ENCODE peak calls at places on chromosome 1, in ten cellular contexts. N is AG10803, G is Peyer's patch, U is cardiac fibroblast, Q is AG09309, P is GM12878, Z is upper lobe of right lung, R is heart left ventricle, D is endothelial cell of umbilical vein, E is HFFc6. Y is an unnamed sample.

GRCh38 chr1:68918563-68918962 is 421.7 kb upstream of the DEPDC1 start:
- DNase-seq in U (no peak), P (no peak), N (no peak), Q (no peak), G (no peak), D (no peak), Z (no peak), R (no peak), E (no peak), Y (no peak)

GRCh38 chr1:2520206-2520605 is 6.2 kb downstream of the PANK4 start:
- DNase-seq in G (no peak), P (no peak), E (no peak), Z (no peak), R (no peak), N (no peak), U (no peak), Q (no peak), D (no peak), Y (no peak)

GRCh38 chr1:212967767-212968166 is 17.4 kb downstream of the VASH2 start:
- DNase-seq in N (peak), Z (no peak), P (no peak), U (peak), R (no peak), G (no peak), D (no peak), E (peak), Q (peak), Y (no peak)

GRCh38 chr1:183416850-183417690 is 1.1 kb downstream of the NMNAT2 start:
- DNase-seq in D (peak), Z (peak), U (peak), R (peak), Q (no peak), P (no peak), G (no peak), E (peak), N (peak), Y (no peak)

GRCh38 chr1:228648647-228649383 is 86.5 kb upstream of the RHOU start:
- DNase-seq in Q (no peak), P (no peak), U (no peak), D (no peak), G (no peak), E (no peak), N (no peak), R (no peak), Z (no peak), Y (no peak)

GRCh38 chr1:201376464-201377374 is 761 bp downstream of the TNNT2 start:
- DNase-seq in R (no peak), E (peak), D (peak), G (no peak), P (no peak), N (peak), Q (no peak), Z (no peak), U (peak), Y (peak)

GRCh38 chr1:52002038-52002917 is 11.8 kb upstream of the RAB3B start:
- DNase-seq in N (peak), U (peak), Z (no peak), P (peak), D (peak), E (peak), R (no peak), G (no peak), Q (peak), Y (peak)

GRCh38 chr1:106924360-106924759 is 132.1 kb upstream of the PRMT6 start:
- DNase-seq in D (no peak), N (peak), R (no peak), Q (no peak), E (peak), P (no peak), G (no peak), Z (no peak), U (no peak), Y (no peak)

GRCh38 chr1:205301220-205301821 is 20.2 kb downstream of the NUAK2 start:
- DNase-seq in D (peak), Q (peak), Z (peak), R (no peak), P (no peak), U (peak), E (peak), N (peak), G (peak), Y (peak)

GRCh38 chr1:97918961-97919360 is 1.9 kb downstream of the DPYD start:
- DNase-seq in Z (no peak), E (no peak), D (no peak), P (no peak), N (no peak), Q (no peak), R (no peak), G (no peak), U (no peak), Y (no peak)

GRCh38 chr1:161307230-161307768 is 2.5 kb downstream of the MPZ start:
- DNase-seq in N (peak), D (peak), Q (no peak), Z (no peak), P (no peak), G (no peak), E (no peak), R (no peak), U (peak), Y (no peak)

GRCh38 chr1:236759252-236759859 is 35.7 kb upstream of the MTR start:
- DNase-seq in E (peak), Q (peak), U (peak), N (peak), D (peak), Z (no peak), G (no peak), P (peak), R (no peak), Y (no peak)

GRCh38 chr1:82578086-82578726 is 777.5 kb downstream of the ADGRL2 start:
- DNase-seq in G (no peak), E (no peak), P (no peak), D (no peak), Z (no peak), U (no peak), R (no peak), Q (no peak), N (no peak), Y (no peak)

GRCh38 chr1:204503122-204503912 is 8.7 kb upstream of the PIK3C2B start:
- DNase-seq in U (peak), N (peak), Q (no peak), D (peak), R (no peak), E (peak), G (no peak), P (no peak), Z (no peak), Y (no peak)

GRCh38 chr1:166133276-166133841 is 33.4 kb downstream of the FAM78B start:
- DNase-seq in U (no peak), G (no peak), E (no peak), R (no peak), N (no peak), P (no peak), Z (no peak), D (no peak), Q (no peak), Y (no peak)

GRCh38 chr1:53706356-53706755 is 32.6 kb downstream of the GLIS1 start:
- DNase-seq in R (no peak), D (no peak), N (no peak), P (no peak), E (no peak), U (no peak), Q (no peak), G (no peak), Z (no peak), Y (no peak)

GRCh38 chr1:59151387-59151761 is 145.5 kb upstream of the FGGY start:
- DNase-seq in Q (no peak), R (no peak), U (no peak), P (no peak), Z (no peak), E (no peak), N (no peak), G (no peak), D (no peak), Y (no peak)

GRCh38 chr1:47756006-47756405 is 241.2 kb downstream of the TRABD2B start:
- DNase-seq in U (no peak), P (no peak), E (no peak), Z (no peak), G (no peak), R (no peak), N (no peak), Q (no peak), D (no peak), Y (no peak)

GRCh38 chr1:229841230-229841629 is 215.2 kb downstream of the URB2 start:
- DNase-seq in U (peak), G (no peak), D (no peak), R (no peak), Z (no peak), P (peak), Q (no peak), E (no peak), N (no peak), Y (no peak)

GRCh38 chr1:200483491-200484143 is 73.8 kb upstream of the ZNF281 start:
- DNase-seq in R (no peak), P (peak), E (peak), Q (peak), D (peak), G (no peak), U (peak), N (peak), Z (no peak), Y (peak)

GRCh38 chr1:170970256-170970655 is 34.9 kb downstream of the MROH9 start:
- DNase-seq in P (no peak), E (no peak), R (no peak), N (no peak), Z (no peak), Q (no peak), G (no peak), U (no peak), D (no peak), Y (no peak)

GRCh38 chr1:243980471-243980870 is 70.6 kb upstream of the ZBTB18 start:
- DNase-seq in Z (no peak), Q (no peak), P (no peak), U (no peak), G (no peak), D (no peak), E (no peak), N (no peak), R (no peak), Y (no peak)

GRCh38 chr1:23178931-23179330 is 10.3 kb upstream of the LUZP1 start:
- DNase-seq in Z (no peak), G (no peak), P (no peak), D (peak), E (no peak), U (peak), Q (no peak), N (no peak), R (no peak), Y (no peak)

GRCh38 chr1:8113257-8114220 is 87.4 kb upstream of the ERRFI1 start:
- DNase-seq in N (no peak), D (peak), E (no peak), R (no peak), G (no peak), Q (no peak), Z (no peak), U (peak), P (no peak), Y (no peak)

GRCh38 chr1:56525463-56526155 is 53.8 kb downstream of the PLPP3 start:
- DNase-seq in D (no peak), E (peak), U (no peak), R (peak), Z (no peak), P (peak), G (peak), N (peak), Q (no peak), Y (no peak)

GRCh38 chr1:6554907-6555778 is at the start of gene TAS1R1:
- DNase-seq in G (no peak), Q (peak), R (peak), U (peak), P (no peak), E (no peak), N (peak), Z (peak), D (no peak), Y (no peak)

GRCh38 chr1:217090073-217090911 is 367.1 kb upstream of the ESRRG start:
- DNase-seq in G (no peak), Q (no peak), D (no peak), P (no peak), E (no peak), Z (no peak), U (no peak), N (no peak), R (no peak), Y (no peak)

GRCh38 chr1:110594466-110595076 is 11.6 kb downstream of the KCNA2 start:
- DNase-seq in N (no peak), U (no peak), Z (no peak), D (no peak), R (no peak), G (no peak), P (no peak), E (no peak), Q (no peak), Y (no peak)

GRCh38 chr1:19463204-19463803 is 22.0 kb downstream of the CAPZB start:
- DNase-seq in P (peak), G (peak), Z (no peak), R (no peak), U (no peak), N (no peak), Q (no peak), E (no peak), D (no peak), Y (no peak)

GRCh38 chr1:116261227-116261626 is 111.8 kb upstream of the ATP1A1 start:
- DNase-seq in P (no peak), G (no peak), U (peak), N (no peak), Q (no peak), R (no peak), Z (no peak), E (no peak), D (no peak), Y (no peak)

GRCh38 chr1:85278853-85279314 is 2.5 kb upstream of the BCL10 start:
- DNase-seq in P (no peak), G (no peak), D (peak), U (peak), N (peak), E (peak), Z (no peak), Q (peak), R (no peak), Y (peak)

GRCh38 chr1:3518756-3519155 is 64.3 kb downstream of the ARHGEF16 start:
- DNase-seq in E (no peak), P (no peak), Z (no peak), D (no peak), Q (no peak), N (no peak), R (no peak), G (no peak), U (no peak), Y (no peak)

GRCh38 chr1:56931686-56932085 is 34.1 kb downstream of the C8B start:
- DNase-seq in R (no peak), N (no peak), P (no peak), G (no peak), Q (no peak), E (no peak), Z (no peak), U (no peak), D (no peak), Y (no peak)

GRCh38 chr1:181219938-181220337 is 131.4 kb downstream of the IER5 start:
- DNase-seq in P (no peak), R (no peak), D (no peak), U (no peak), Q (no peak), N (no peak), E (no peak), G (no peak), Z (no peak), Y (no peak)

GRCh38 chr1:15739745-15740144 is 2.6 kb upstream of the TMEM82 start:
- DNase-seq in G (no peak), R (no peak), P (no peak), U (no peak), Z (no peak), E (no peak), Q (no peak), N (no peak), D (no peak), Y (no peak)
- TF ChIP-seq CTCF in G (no peak), R (no peak), P (no peak), U (peak), Z (no peak), E (peak), Q (peak), N (peak), D (peak), Y (peak)

GRCh38 chr1:21510113-21510493 is 880 bp downstream of the ALPL start:
- DNase-seq in R (no peak), D (no peak), N (no peak), P (no peak), U (no peak), G (no peak), Q (no peak), Z (no peak), E (no peak), Y (no peak)

GRCh38 chr1:21508580-21509350 is 458 bp upstream of the ALPL start:
- DNase-seq in G (peak), N (peak), Z (peak), U (peak), E (no peak), Q (no peak), P (no peak), D (peak), R (peak), Y (no peak)

GRCh38 chr1:21511579-21512522 is 2.6 kb downstream of the ALPL start:
- DNase-seq in R (no peak), P (no peak), D (no peak), G (no peak), E (peak), U (peak), Z (peak), Q (peak), N (peak), Y (peak)

GRCh38 chr1:21509351-21510112 is at the start of gene ALPL:
- DNase-seq in D (no peak), G (no peak), Q (no peak), U (no peak), Z (peak), E (no peak), R (no peak), P (no peak), N (no peak), Y (no peak)

DNA sequence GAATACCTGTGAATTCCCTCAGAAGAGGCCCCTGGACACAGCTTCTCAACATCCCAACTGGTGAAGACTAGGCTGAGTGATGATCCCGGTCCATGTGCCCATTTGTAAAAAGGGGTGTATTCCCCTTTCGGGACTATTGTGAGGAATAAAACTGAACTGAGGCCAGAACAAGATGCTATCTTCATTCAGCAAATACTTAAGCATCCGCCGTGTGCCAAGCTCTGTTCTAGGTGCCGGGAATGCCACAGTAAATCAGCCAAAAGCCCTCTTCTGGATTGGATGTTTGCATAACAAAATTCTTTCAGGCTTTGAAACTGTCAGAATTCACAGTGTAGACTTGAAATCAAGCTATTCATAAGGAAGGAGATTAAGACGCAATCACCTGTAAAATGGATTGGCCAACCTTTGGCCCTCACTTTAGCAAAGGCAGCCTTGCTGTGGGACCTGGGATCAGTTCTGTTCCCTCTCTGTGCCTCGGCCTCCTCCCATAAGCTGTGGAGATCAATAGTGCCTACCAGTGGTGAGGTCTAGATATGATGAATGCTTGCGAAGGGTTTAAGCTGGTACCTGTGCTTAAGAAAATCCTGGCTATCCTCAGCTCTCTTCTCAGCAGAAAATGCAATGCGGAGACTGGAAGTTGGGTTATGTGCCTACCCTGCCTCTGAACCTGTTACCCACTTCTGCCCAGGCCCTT is 1.8 kb downstream of the ALPL start:
- DNase-seq in E (no peak), D (no peak), N (peak), Q (no peak), Z (no peak), G (no peak), P (no peak), R (no peak), U (peak), Y (no peak)
- TF ChIP-seq CTCF in E (peak), D (no peak), N (no peak), Q (no peak), Z (no peak), G (no peak), P (no peak), R (no peak), U (no peak), Y (peak)

DNA sequence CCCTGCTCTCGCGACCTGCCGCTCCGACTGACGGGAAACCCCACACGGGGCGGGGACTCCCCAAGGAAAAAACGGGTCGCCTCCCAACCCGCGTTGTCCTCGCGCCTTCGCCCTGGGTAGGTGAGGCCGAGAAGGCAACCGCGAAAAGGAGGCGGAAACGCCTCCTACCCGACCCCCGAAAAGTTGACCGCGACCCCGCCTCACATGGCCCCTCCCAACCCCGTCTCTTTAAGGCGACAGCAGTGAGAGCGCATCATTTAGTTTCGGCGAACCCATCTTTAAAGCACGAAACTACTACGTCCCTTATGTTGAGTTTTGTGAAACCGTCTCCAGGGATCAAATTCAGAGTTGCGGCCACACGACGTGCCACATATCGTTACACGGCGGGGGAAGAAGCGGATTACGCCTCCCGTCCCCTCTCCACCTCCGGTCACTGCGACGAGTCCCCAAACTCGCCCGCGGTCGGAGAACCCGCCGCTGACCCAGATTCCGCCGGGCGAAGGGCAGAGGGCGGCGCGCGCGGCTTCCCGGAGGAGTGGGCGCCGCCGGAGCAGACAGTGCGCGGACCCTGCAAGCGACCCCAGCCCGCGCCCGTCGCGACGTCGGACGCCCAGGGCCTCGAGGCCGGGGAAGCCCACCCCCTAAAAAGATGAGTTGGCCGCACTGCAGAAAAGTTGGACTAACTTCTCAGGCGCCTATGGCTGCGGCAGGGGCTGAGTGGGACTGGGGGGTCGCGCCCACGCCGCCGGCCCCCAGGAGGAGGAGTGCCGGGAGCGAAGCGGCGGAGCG is 1.1 kb downstream of the ANP32E start:
- DNase-seq in Q (no peak), N (peak), E (peak), U (peak), P (peak), R (peak), Z (peak), D (no peak), G (peak), Y (no peak)
- TF ChIP-seq CTCF in Q (no peak), N (no peak), E (peak), U (no peak), P (no peak), R (no peak), Z (no peak), D (no peak), G (no peak), Y (no peak)

GRCh38 chr1:214816603-214817002 is 213.6 kb downstream of the CENPF start:
- DNase-seq in N (no peak), D (no peak), R (no peak), P (no peak), Z (no peak), E (no peak), Q (no peak), G (no peak), U (no peak), Y (no peak)
- TF ChIP-seq CTCF in N (peak), D (no peak), R (no peak), P (no peak), Z (no peak), E (peak), Q (peak), G (no peak), U (peak), Y (peak)

DNA sequence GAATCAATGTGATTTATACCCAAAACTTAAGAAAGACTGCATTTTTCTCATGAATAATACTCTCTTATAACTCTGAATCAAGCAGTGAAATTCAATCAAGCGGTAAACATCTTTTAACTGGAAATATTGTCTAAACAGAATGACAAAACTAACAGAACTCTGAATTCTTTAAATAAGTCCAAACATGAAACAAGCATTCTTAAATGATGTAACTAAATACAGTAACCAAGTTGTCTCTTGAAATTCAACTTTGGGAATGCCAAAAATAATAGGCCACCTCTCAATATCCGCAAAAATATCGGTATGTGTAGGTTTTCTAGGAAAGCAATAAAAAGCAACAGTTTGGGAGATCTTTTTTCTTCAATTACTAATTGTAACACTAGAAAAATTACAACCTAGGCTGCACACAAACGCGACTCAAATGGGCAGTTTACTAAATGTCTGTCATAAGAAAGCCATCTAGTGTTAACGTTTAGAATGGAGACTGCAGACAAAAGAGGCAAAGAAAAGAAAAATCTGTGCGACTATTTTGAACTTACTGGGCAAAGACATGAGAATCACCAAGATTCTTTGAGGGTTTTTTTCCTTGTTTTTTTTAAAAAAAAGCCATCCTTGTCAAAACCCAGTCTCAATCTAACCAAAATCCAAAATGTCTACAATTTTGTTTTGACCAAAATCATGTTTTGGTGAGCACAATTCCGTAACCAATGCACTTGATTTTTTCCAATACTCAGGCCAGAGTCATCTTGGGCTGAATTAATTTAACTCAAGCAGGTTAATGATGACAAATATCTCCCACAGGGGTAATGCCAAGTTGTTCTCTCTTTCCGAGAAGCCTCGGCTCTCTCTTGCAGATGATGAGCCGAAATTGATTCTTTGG is 1.4 kb downstream of the SIPA1L2 start:
- DNase-seq in U (peak), P (no peak), R (no peak), N (peak), G (no peak), E (no peak), D (peak), Z (no peak), Q (no peak), Y (no peak)
- TF ChIP-seq CTCF in U (peak), P (no peak), R (no peak), N (peak), G (peak), E (no peak), D (peak), Z (peak), Q (peak), Y (peak)

Y was measured in BJ.